ENCODE peak calls at places on chromosome 2, in six cellular contexts. G is small intestine; D is M059J; H is CD8-positive, alpha-beta memory T cell; S is D341Med; T is RPMI8226. M is an unnamed sample.

GRCh38 chr2:156110890-156111289 is 221.6 kb downstream of the NR4A2 start:
- DNase-seq in H (peak; percentile 44), D (peak; percentile 3), G (peak; percentile 32), S (peak; percentile 10), T (peak; percentile 61), M (no peak)

GRCh38 chr2:222669353-222669752 is 2.1 kb upstream of the MOGAT1 start:
- DNase-seq in H (no peak), D (peak; percentile 51), T (no peak), S (no peak), G (no peak), M (no peak)

GRCh38 chr2:46458763-46459505 is 20.4 kb upstream of the TMEM247 start:
- DNase-seq in S (no peak), T (no peak), D (no peak), H (no peak), G (no peak), M (no peak)

GRCh38 chr2:238520359-238520886 is 93.7 kb downstream of the ASB1 start:
- DNase-seq in S (no peak), T (no peak), H (no peak), D (no peak), G (no peak), M (no peak)

GRCh38 chr2:101446869-101447268 is 28.0 kb downstream of the RFX8 start:
- DNase-seq in H (no peak), G (no peak), D (peak; percentile 97), S (no peak), T (no peak), M (no peak)

GRCh38 chr2:3712424-3712823 is 9.0 kb downstream of the DCDC2C start:
- DNase-seq in S (no peak), D (no peak), H (no peak), G (no peak), T (no peak), M (peak; percentile 73)

GRCh38 chr2:176079851-176080539 is 3.8 kb downstream of the EVX2 start:
- DNase-seq in S (peak; percentile 91), T (no peak), G (no peak), H (no peak), D (peak; percentile 62), M (no peak)

GRCh38 chr2:181781082-181781786 is 100.9 kb upstream of the NEUROD1 start:
- DNase-seq in G (peak; percentile 47), T (no peak), S (peak; percentile 14), D (peak; percentile 78), H (no peak), M (peak; percentile 24)

GRCh38 chr2:191230174-191230573 is 15.0 kb upstream of the MYO1B start:
- DNase-seq in G (no peak), D (peak; percentile 90), S (no peak), H (no peak), T (no peak), M (no peak)

GRCh38 chr2:101873543-101873942 is 118.2 kb upstream of the IL1R2 start:
- DNase-seq in G (no peak), T (peak; percentile 3), S (no peak), D (peak; percentile 6), H (no peak), M (no peak)

GRCh38 chr2:49129034-49129433 is 25.3 kb downstream of the FSHR start:
- DNase-seq in D (no peak), H (no peak), G (no peak), S (no peak), T (no peak), M (no peak)

GRCh38 chr2:7997279-7997678 is 684.6 kb upstream of the ID2 start:
- DNase-seq in G (no peak), S (no peak), D (no peak), T (peak; percentile 77), H (no peak), M (no peak)

GRCh38 chr2:206558492-206558891 is 83.8 kb upstream of the FAM237A start:
- DNase-seq in D (peak; percentile 12), G (no peak), T (no peak), S (no peak), H (no peak), M (no peak)